ENCODE peak calls at places on chromosomes 4 and X, in seven cellular contexts. X is H1; L is CD8-positive, alpha-beta T cell; V is K562; K is PC-9; O is choroid plexus epithelial cell; M is left ventricle myocardium inferior. F is an unnamed sample.

GRCh38 chr4:125314676-125315570 is at the start of gene FAT4:
- DNase-seq in V (peak), X (peak), K (peak), L (peak), O (peak), M (peak), F (peak)

GRCh38 chr4:161714928-161715327 is 448.9 kb downstream of the FSTL5 start:
- DNase-seq in L (no peak), K (no peak), O (peak), X (no peak), M (no peak), V (no peak), F (peak)

GRCh38 chr4:152643153-152644035 is 36.4 kb downstream of the TMEM154 start:
- DNase-seq in K (no peak), V (no peak), X (no peak), M (peak), L (no peak), O (no peak), F (no peak)

GRCh38 chr4:118760493-118760892 is 75.3 kb downstream of the METTL14 start:
- DNase-seq in V (no peak), M (no peak), X (no peak), L (no peak), O (no peak), K (no peak), F (no peak)

GRCh38 chr4:2394544-2394943 is 23.9 kb downstream of the ZFYVE28 start:
- DNase-seq in L (no peak), O (no peak), X (no peak), K (no peak), V (no peak), M (no peak), F (no peak)

GRCh38 chr4:121998024-121998423 is 46.2 kb upstream of the TRPC3 start:
- DNase-seq in V (no peak), X (no peak), L (no peak), K (no peak), M (no peak), O (peak), F (no peak)

GRCh38 chr4:1489639-1489995 is 83.4 kb upstream of the NKX1-1 start:
- DNase-seq in L (no peak), V (no peak), O (no peak), X (no peak), M (no peak), K (no peak), F (no peak)

GRCh38 chrX:40006025-40007017 is 91.4 kb downstream of the BCOR start:
- DNase-seq in K (no peak), V (no peak), L (no peak), O (no peak), M (peak), X (peak), F (peak)

GRCh38 chrX:45454235-45454634 is 253.6 kb upstream of the DIPK2B start:
- DNase-seq in L (no peak), V (no peak), K (no peak), M (no peak), O (no peak), X (no peak), F (no peak)

GRCh38 chrX:24659646-24660045 is 12.5 kb upstream of the PCYT1B start:
- DNase-seq in L (no peak), O (no peak), K (no peak), X (no peak), M (no peak), V (no peak), F (no peak)

DNA sequence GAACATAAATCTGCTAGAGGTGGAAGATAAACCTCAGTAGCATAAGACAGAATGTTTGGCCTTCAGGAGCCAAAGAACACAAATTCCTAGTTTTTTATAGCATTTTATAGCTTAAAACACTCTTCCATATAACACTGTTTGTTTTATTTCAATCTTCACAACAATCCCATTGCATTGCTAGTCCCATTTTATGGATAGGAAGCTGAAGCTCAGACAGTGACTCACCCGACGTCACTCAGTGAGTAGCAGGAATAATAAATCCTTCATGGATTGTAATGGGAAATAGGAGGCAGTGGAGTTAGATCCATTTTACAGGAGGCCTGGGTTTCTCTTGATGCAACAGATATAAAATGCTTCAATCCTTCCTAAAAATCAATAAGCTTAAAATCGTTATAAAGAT is 217.5 kb downstream of the RAB28 start:
- DNase-seq in K (no peak), L (no peak), X (no peak), O (no peak), V (no peak), M (no peak), F (peak)
- TF ChIP-seq CTCF in K (no peak), L (no peak), X (no peak), O (no peak), V (no peak), M (no peak), F (no peak)

DNA sequence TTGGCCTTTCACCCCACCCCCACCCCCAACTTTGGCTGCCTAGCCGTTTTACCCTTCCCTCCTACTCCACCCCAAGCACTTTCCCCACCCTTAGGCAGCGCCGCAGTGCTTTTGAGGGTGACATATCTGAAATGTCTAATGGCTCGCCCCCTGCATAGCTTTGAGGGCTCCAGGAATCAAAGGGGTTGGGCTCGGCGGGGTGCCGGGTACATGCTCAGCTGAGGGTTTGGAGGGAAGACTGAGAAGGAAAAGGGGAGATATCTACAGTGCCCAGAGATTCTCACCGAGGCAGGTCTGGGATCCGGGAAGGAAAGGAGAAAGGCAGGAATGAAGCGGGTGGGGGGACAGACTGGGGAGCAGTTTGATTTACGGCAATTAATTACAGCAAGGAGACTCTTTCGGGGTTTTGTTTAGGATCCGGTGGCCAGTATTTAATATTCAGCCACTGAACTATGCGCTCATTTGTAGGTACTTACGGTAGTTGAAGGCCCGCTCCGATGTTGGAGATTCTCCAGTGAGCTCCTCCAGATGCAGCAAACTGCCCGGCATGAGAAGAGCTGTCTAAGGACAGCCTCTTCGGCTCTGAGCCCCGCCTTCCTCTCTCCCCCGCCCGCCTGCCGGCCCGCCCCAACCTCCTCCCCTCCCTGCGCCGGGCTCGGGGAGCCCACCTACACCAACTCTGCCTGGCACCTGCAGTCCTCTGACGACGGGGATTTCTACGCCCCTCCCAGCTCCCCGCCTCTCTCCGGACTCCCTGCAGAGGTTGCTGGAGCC is at the start of gene IGSF1:
- DNase-seq in K (no peak), V (peak), L (no peak), M (peak), X (peak), O (peak), F (peak)
- H3K4me3 ChIP-seq in K (no peak), V (peak), L (no peak), M (peak), X (peak), O (no peak), F (no peak)

GRCh38 chr4:159446266-159446976 is 343.5 kb downstream of the RAPGEF2 start:
- DNase-seq in X (peak), K (peak), L (no peak), M (no peak), V (peak), O (peak), F (peak)
- TF ChIP-seq CTCF in X (peak), K (peak), L (peak), M (peak), V (peak), O (peak), F (peak)

GRCh38 chr4:56283394-56283793 is 103.9 kb downstream of the AASDH start:
- DNase-seq in O (no peak), L (no peak), X (no peak), K (no peak), V (no peak), M (no peak), F (no peak)
- H3K4me3 ChIP-seq in O (no peak), L (no peak), X (no peak), K (no peak), V (no peak), M (no peak), F (no peak)

GRCh38 chr4:142353149-142353738 is 492.9 kb downstream of the INPP4B start:
- DNase-seq in K (peak), X (no peak), O (peak), M (no peak), L (no peak), V (peak), F (peak)
- TF ChIP-seq CTCF in K (peak), X (peak), O (peak), M (peak), L (peak), V (peak), F (peak)

GRCh38 chrX:49040376-49040955 is 2.7 kb downstream of the TFE3 start:
- DNase-seq in V (no peak), X (no peak), O (peak), L (no peak), K (no peak), M (no peak), F (no peak)
- H3K4me3 ChIP-seq in V (peak), X (peak), O (peak), L (no peak), K (peak), M (peak), F (peak)